ENCODE peak calls at places on chromosomes 5 and 9, in four cellular contexts. P, B, S and N are unnamed samples.

GRCh38 chr9:94165592-94166236 is 81.5 kb downstream of the PTPDC1 start:
- DNase-seq in S (peak; percentile 99), B (peak; percentile 98), P (peak; percentile 99), N (peak; percentile 100)

GRCh38 chr5:34587355-34588241 is 68.5 kb upstream of the RAI14 start:
- DNase-seq in P (peak; percentile 80), B (no peak), S (peak; percentile 76), N (no peak)

GRCh38 chr9:136031741-136032638 is 63.1 kb downstream of the NACC2 start:
- DNase-seq in S (no peak), B (peak; percentile 6), P (no peak), N (no peak)

GRCh38 chr9:83011611-83012010 is 51.3 kb downstream of the RASEF start:
- DNase-seq in P (no peak), B (no peak), S (no peak), N (no peak)

GRCh38 chr5:67404261-67405100 is 207.9 kb upstream of the CD180 start:
- DNase-seq in P (peak; percentile 86), B (no peak), S (peak; percentile 93), N (no peak)

GRCh38 chr5:128271859-128272446 is 188.4 kb downstream of the SLC12A2 start:
- DNase-seq in P (peak; percentile 58), S (peak; percentile 19), B (no peak), N (peak; percentile 66)

GRCh38 chr9:128222880-128223670 is 19.9 kb downstream of the DNM1 start:
- DNase-seq in B (no peak), S (no peak), P (no peak), N (peak; percentile 37)

GRCh38 chr5:140246378-140247122 is 56.4 kb downstream of the PFDN1 start:
- DNase-seq in P (no peak), B (peak; percentile 52), S (peak; percentile 88), N (peak; percentile 98)

GRCh38 chr9:87564111-87564510 is 66.4 kb downstream of the DAPK1 start:
- DNase-seq in P (no peak), S (peak; percentile 40), B (no peak), N (no peak)

GRCh38 chr5:139110526-139111168 is 87.5 kb downstream of the SIL1 start:
- DNase-seq in B (no peak), P (no peak), S (no peak), N (no peak)

GRCh38 chr5:79849486-79850315 is 141.4 kb downstream of the MTX3 start:
- DNase-seq in S (no peak), B (no peak), P (no peak), N (peak; percentile 38)

GRCh38 chr5:39775458-39776365 is 350.9 kb upstream of the DAB2 start:
- DNase-seq in P (peak; percentile 60), B (no peak), S (peak; percentile 29), N (peak; percentile 66)

GRCh38 chr5:105931782-105932489 is 1738.8 kb downstream of the EFNA5 start:
- DNase-seq in P (no peak), S (no peak), B (no peak), N (no peak)